ENCODE peak calls at places on chromosomes 2 and 18, in six cellular contexts. One of them, this sample, is unnamed.

GRCh38 chr2:230312638-230313037 is 14.4 kb upstream of the SP140L start:
- DNase-seq in ovary: no peak
- DNase-seq in right lobe of liver: no peak
- DNase-seq in Peyer's patch: no peak
- DNase-seq in erythroblast: no peak
- DNase-seq in sigmoid colon: no peak
- DNase-seq in this sample: peak

GRCh38 chr2:55761024-55761423 is 67.4 kb upstream of the PNPT1 start:
- DNase-seq in right lobe of liver: no peak
- DNase-seq in ovary: no peak
- DNase-seq in sigmoid colon: no peak
- DNase-seq in Peyer's patch: no peak
- DNase-seq in erythroblast: no peak
- DNase-seq in this sample: no peak

GRCh38 chr2:54402350-54402749 is 53.8 kb upstream of the SPTBN1 start:
- DNase-seq in Peyer's patch: no peak
- DNase-seq in right lobe of liver: no peak
- DNase-seq in sigmoid colon: peak
- DNase-seq in erythroblast: no peak
- DNase-seq in ovary: peak
- DNase-seq in this sample: peak

GRCh38 chr18:75478996-75479870 is 51.7 kb upstream of the SMIM21 start:
- DNase-seq in erythroblast: peak
- DNase-seq in Peyer's patch: no peak
- DNase-seq in right lobe of liver: no peak
- DNase-seq in sigmoid colon: no peak
- DNase-seq in ovary: no peak
- DNase-seq in this sample: no peak

GRCh38 chr2:214135966-214136365 is 274.9 kb upstream of the VWC2L start:
- DNase-seq in Peyer's patch: no peak
- DNase-seq in sigmoid colon: no peak
- DNase-seq in erythroblast: no peak
- DNase-seq in ovary: no peak
- DNase-seq in right lobe of liver: no peak
- DNase-seq in this sample: no peak

GRCh38 chr2:144370937-144371584 is 148.9 kb downstream of the ZEB2 start:
- DNase-seq in erythroblast: peak
- DNase-seq in ovary: no peak
- DNase-seq in sigmoid colon: no peak
- DNase-seq in right lobe of liver: no peak
- DNase-seq in Peyer's patch: no peak
- DNase-seq in this sample: no peak

GRCh38 chr2:134202361-134202760 is 51.5 kb upstream of the MGAT5 start:
- DNase-seq in erythroblast: no peak
- DNase-seq in sigmoid colon: no peak
- DNase-seq in right lobe of liver: no peak
- DNase-seq in ovary: no peak
- DNase-seq in Peyer's patch: no peak
- DNase-seq in this sample: no peak

GRCh38 chr2:189407161-189407943 is 33.9 kb upstream of the WDR75 start:
- DNase-seq in erythroblast: no peak
- DNase-seq in Peyer's patch: no peak
- DNase-seq in sigmoid colon: no peak
- DNase-seq in ovary: no peak
- DNase-seq in right lobe of liver: no peak
- DNase-seq in this sample: no peak

GRCh38 chr18:58497845-58498244 is 131.0 kb downstream of the ALPK2 start:
- DNase-seq in Peyer's patch: no peak
- DNase-seq in erythroblast: no peak
- DNase-seq in right lobe of liver: no peak
- DNase-seq in sigmoid colon: no peak
- DNase-seq in ovary: no peak
- DNase-seq in this sample: no peak

GRCh38 chr2:158553257-158553656 is 96.5 kb downstream of the PKP4 start:
- DNase-seq in ovary: no peak
- DNase-seq in erythroblast: no peak
- DNase-seq in Peyer's patch: no peak
- DNase-seq in right lobe of liver: no peak
- DNase-seq in sigmoid colon: no peak
- DNase-seq in this sample: no peak

GRCh38 chr18:31741096-31741735 is 19.5 kb downstream of the SLC25A52 start:
- DNase-seq in right lobe of liver: peak
- DNase-seq in sigmoid colon: no peak
- DNase-seq in ovary: peak
- DNase-seq in Peyer's patch: no peak
- DNase-seq in erythroblast: peak
- DNase-seq in this sample: no peak

GRCh38 chr18:79246309-79247108 is 149.2 kb upstream of the NFATC1 start:
- DNase-seq in sigmoid colon: peak
- DNase-seq in erythroblast: peak
- DNase-seq in ovary: peak
- DNase-seq in right lobe of liver: peak
- DNase-seq in Peyer's patch: peak
- DNase-seq in this sample: peak

GRCh38 chr2:221518937-221519635 is 53.0 kb downstream of the EPHA4 start:
- DNase-seq in erythroblast: no peak
- DNase-seq in right lobe of liver: no peak
- DNase-seq in ovary: no peak
- DNase-seq in Peyer's patch: no peak
- DNase-seq in sigmoid colon: no peak
- DNase-seq in this sample: no peak

GRCh38 chr2:189466656-189467055 is 25.4 kb downstream of the WDR75 start:
- DNase-seq in erythroblast: peak
- DNase-seq in right lobe of liver: no peak
- DNase-seq in Peyer's patch: no peak
- DNase-seq in ovary: peak
- DNase-seq in sigmoid colon: no peak
- DNase-seq in this sample: no peak

GRCh38 chr18:35458271-35458670 is 39.5 kb downstream of the INO80C start:
- DNase-seq in erythroblast: no peak
- DNase-seq in ovary: no peak
- DNase-seq in sigmoid colon: no peak
- DNase-seq in Peyer's patch: no peak
- DNase-seq in right lobe of liver: no peak
- DNase-seq in this sample: no peak

GRCh38 chr2:217868911-217869334 is 133.9 kb downstream of the TNS1 start:
- DNase-seq in sigmoid colon: peak
- DNase-seq in right lobe of liver: no peak
- DNase-seq in erythroblast: no peak
- DNase-seq in Peyer's patch: no peak
- DNase-seq in ovary: no peak
- DNase-seq in this sample: no peak

GRCh38 chr2:102826904-102827303 is 65.1 kb downstream of the TMEM182 start:
- DNase-seq in erythroblast: no peak
- DNase-seq in Peyer's patch: no peak
- DNase-seq in ovary: no peak
- DNase-seq in sigmoid colon: no peak
- DNase-seq in right lobe of liver: no peak
- DNase-seq in this sample: no peak

GRCh38 chr18:36808681-36809080 is 20.1 kb downstream of the TPGS2 start:
- DNase-seq in right lobe of liver: no peak
- DNase-seq in ovary: no peak
- DNase-seq in sigmoid colon: no peak
- DNase-seq in erythroblast: no peak
- DNase-seq in Peyer's patch: no peak
- DNase-seq in this sample: no peak

GRCh38 chr2:7611750-7612149 is 694.5 kb downstream of the RNF144A start:
- DNase-seq in right lobe of liver: no peak
- DNase-seq in ovary: no peak
- DNase-seq in sigmoid colon: no peak
- DNase-seq in erythroblast: no peak
- DNase-seq in Peyer's patch: no peak
- DNase-seq in this sample: no peak

GRCh38 chr2:240393831-240394410 is 41.5 kb upstream of the GPC1 start:
- DNase-seq in ovary: no peak
- DNase-seq in erythroblast: no peak
- DNase-seq in right lobe of liver: no peak
- DNase-seq in sigmoid colon: peak
- DNase-seq in Peyer's patch: peak
- DNase-seq in this sample: no peak

GRCh38 chr2:180334514-180334913 is 327.4 kb upstream of the CWC22 start:
- DNase-seq in sigmoid colon: no peak
- DNase-seq in ovary: no peak
- DNase-seq in Peyer's patch: no peak
- DNase-seq in erythroblast: no peak
- DNase-seq in right lobe of liver: no peak
- DNase-seq in this sample: no peak

GRCh38 chr2:197452754-197453122 is 614 bp upstream of the COQ10B start:
- DNase-seq in ovary: no peak
- DNase-seq in sigmoid colon: no peak
- DNase-seq in right lobe of liver: no peak
- DNase-seq in erythroblast: no peak
- DNase-seq in Peyer's patch: no peak
- DNase-seq in this sample: no peak

GRCh38 chr2:60998628-60999545 is 18.6 kb upstream of the PEX13 start:
- DNase-seq in Peyer's patch: no peak
- DNase-seq in right lobe of liver: no peak
- DNase-seq in sigmoid colon: no peak
- DNase-seq in erythroblast: peak
- DNase-seq in ovary: no peak
- DNase-seq in this sample: peak

GRCh38 chr2:12615509-12615908 is 101.2 kb upstream of the TRIB2 start:
- DNase-seq in sigmoid colon: no peak
- DNase-seq in ovary: no peak
- DNase-seq in right lobe of liver: no peak
- DNase-seq in Peyer's patch: no peak
- DNase-seq in erythroblast: no peak
- DNase-seq in this sample: no peak

GRCh38 chr18:8231316-8231715 is 377.9 kb upstream of the RAB12 start:
- DNase-seq in ovary: no peak
- DNase-seq in erythroblast: no peak
- DNase-seq in Peyer's patch: no peak
- DNase-seq in sigmoid colon: no peak
- DNase-seq in right lobe of liver: no peak
- DNase-seq in this sample: no peak

DNA sequence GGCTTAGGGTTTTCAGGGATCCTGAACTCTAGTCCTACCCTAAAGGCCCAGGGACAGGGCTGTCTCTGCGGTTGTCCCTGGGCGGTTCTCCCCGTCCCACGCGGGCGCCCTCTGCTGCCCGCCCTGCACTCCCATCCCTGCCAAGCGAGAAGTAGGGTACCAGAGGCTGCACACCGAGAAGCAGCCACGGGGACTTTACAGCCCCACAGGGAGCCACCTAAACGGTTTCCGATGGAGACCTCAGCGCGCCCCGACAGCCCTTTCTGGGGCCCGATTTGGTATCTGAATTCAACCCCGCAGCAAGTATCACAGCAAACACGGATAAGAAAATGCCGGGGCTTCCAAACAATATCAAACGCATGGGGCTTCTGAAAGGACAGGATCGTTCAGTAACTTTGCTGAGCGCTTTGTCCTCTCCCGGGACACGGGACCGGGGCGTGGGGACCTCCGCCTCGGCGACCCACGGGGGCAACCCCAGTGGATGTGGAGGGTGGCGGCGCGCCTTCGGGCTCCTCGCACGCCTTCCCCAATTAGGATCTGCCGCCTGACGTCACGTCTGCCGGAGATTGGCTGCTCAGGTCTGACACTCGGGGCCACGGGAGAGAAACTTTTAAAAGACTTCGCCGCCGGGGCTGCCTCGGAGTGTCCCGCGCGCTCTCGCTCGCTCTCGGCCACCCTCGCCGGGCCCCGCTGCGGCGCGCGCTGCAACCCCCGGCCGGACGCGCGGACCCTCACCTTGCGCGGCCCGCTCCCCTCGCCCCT is at the start of gene LTBP1:
- DNase-seq in ovary: peak
- DNase-seq in sigmoid colon: peak
- DNase-seq in erythroblast: peak
- DNase-seq in right lobe of liver: peak
- DNase-seq in Peyer's patch: peak
- DNase-seq in this sample: peak
- TF ChIP-seq POLR2A in ovary: no peak
- TF ChIP-seq POLR2A in sigmoid colon: no peak
- TF ChIP-seq POLR2A in erythroblast: peak
- TF ChIP-seq POLR2A in right lobe of liver: no peak
- TF ChIP-seq POLR2A in Peyer's patch: no peak
- TF ChIP-seq POLR2A in this sample: peak

DNA sequence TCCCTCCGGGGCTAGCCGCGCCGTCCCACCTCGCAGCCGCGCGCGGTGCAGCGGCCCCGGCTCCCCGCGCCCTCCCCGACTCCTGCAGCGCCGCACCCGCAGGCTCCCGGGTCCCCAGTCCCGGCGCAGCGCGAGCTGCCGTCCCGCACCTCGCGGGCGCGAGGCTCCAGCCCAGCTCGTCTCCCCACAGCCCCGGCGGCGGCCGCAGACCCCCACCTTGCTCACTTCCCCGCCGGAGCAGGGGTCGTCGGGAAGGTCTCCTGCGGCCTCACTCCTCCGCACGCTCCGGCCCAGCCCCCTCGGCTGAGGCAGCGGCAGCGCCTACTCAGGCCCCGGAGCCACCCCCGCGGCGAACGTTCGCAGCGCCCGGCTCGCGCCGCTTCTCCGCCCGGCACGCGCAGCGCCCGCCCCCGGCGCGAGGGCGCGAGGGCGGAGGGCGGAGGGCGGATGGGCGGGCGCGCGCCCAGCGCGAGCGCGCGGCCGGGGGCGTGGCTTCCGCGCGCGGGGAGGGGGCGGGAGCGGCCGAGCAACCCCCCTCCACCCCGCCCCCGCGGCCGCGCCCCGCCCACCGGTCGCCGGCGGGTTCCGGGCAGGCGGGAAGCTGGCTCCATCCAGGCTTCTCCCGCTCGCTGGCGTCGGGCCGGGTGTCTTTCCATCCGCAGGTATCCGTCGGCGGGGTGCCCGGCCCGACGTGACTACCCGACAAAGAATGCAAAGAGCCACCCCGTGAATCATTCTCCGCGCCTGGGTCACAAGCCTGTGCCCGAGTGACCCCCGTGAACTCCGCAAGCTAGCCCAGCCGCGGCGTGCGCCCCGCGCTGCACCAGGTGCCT is at the start of gene DTNB:
- DNase-seq in ovary: peak
- DNase-seq in sigmoid colon: peak
- DNase-seq in right lobe of liver: peak
- DNase-seq in Peyer's patch: peak
- DNase-seq in erythroblast: peak
- DNase-seq in this sample: peak
- TF ChIP-seq POLR2A in ovary: peak
- TF ChIP-seq POLR2A in sigmoid colon: no peak
- TF ChIP-seq POLR2A in right lobe of liver: peak
- TF ChIP-seq POLR2A in Peyer's patch: peak
- TF ChIP-seq POLR2A in erythroblast: peak
- TF ChIP-seq POLR2A in this sample: peak

GRCh38 chr2:185466915-185467314 is 271.7 kb upstream of the FSIP2 start:
- DNase-seq in ovary: no peak
- DNase-seq in erythroblast: no peak
- DNase-seq in sigmoid colon: no peak
- DNase-seq in right lobe of liver: no peak
- DNase-seq in Peyer's patch: no peak
- DNase-seq in this sample: no peak
- TF ChIP-seq POLR2A in ovary: no peak
- TF ChIP-seq POLR2A in erythroblast: no peak
- TF ChIP-seq POLR2A in sigmoid colon: no peak
- TF ChIP-seq POLR2A in right lobe of liver: no peak
- TF ChIP-seq POLR2A in Peyer's patch: no peak
- TF ChIP-seq POLR2A in this sample: no peak

GRCh38 chr2:73255007-73255644 is 21.0 kb downstream of the CCT7 start:
- DNase-seq in sigmoid colon: no peak
- DNase-seq in ovary: no peak
- DNase-seq in erythroblast: no peak
- DNase-seq in Peyer's patch: no peak
- DNase-seq in right lobe of liver: no peak
- DNase-seq in this sample: no peak
- TF ChIP-seq POLR2A in sigmoid colon: no peak
- TF ChIP-seq POLR2A in ovary: no peak
- TF ChIP-seq POLR2A in erythroblast: no peak
- TF ChIP-seq POLR2A in Peyer's patch: no peak
- TF ChIP-seq POLR2A in right lobe of liver: no peak
- TF ChIP-seq POLR2A in this sample: no peak